ENCODE peak calls at places on chromosomes 11 and 22, in six cellular contexts. One of them, this sample, is unnamed.

GRCh38 chr22:17672417-17672991 is 33.9 kb downstream of the BCL2L13 start:
- DNase-seq in transverse colon: no peak
- DNase-seq in left lung: no peak
- DNase-seq in astrocyte of the spinal cord: no peak
- DNase-seq in ovary: no peak
- DNase-seq in astrocyte of the cerebellum: peak
- DNase-seq in this sample: no peak

GRCh38 chr11:43947003-43947500 is 4.6 kb downstream of the C11orf96 start:
- DNase-seq in ovary: peak
- DNase-seq in left lung: no peak
- DNase-seq in astrocyte of the spinal cord: no peak
- DNase-seq in transverse colon: no peak
- DNase-seq in astrocyte of the cerebellum: no peak
- DNase-seq in this sample: no peak

GRCh38 chr11:122556605-122557004 is 98.9 kb upstream of the UBASH3B start:
- DNase-seq in astrocyte of the cerebellum: no peak
- DNase-seq in astrocyte of the spinal cord: no peak
- DNase-seq in ovary: peak
- DNase-seq in left lung: peak
- DNase-seq in transverse colon: peak
- DNase-seq in this sample: peak

GRCh38 chr11:110728883-110729282 is 16.6 kb upstream of the ARHGAP20 start:
- DNase-seq in astrocyte of the cerebellum: no peak
- DNase-seq in left lung: no peak
- DNase-seq in ovary: no peak
- DNase-seq in astrocyte of the spinal cord: no peak
- DNase-seq in transverse colon: no peak
- DNase-seq in this sample: no peak

GRCh38 chr22:16925407-16925966 is 82.5 kb downstream of the GAB4 start:
- DNase-seq in transverse colon: no peak
- DNase-seq in astrocyte of the cerebellum: no peak
- DNase-seq in ovary: no peak
- DNase-seq in astrocyte of the spinal cord: no peak
- DNase-seq in left lung: no peak
- DNase-seq in this sample: no peak

GRCh38 chr22:49632199-49633009 is 195.3 kb downstream of the BRD1 start:
- DNase-seq in astrocyte of the spinal cord: peak
- DNase-seq in left lung: no peak
- DNase-seq in transverse colon: peak
- DNase-seq in astrocyte of the cerebellum: peak
- DNase-seq in ovary: peak
- DNase-seq in this sample: peak

GRCh38 chr22:48558606-48559402 is 1268.9 kb downstream of the BRD1 start:
- DNase-seq in astrocyte of the spinal cord: no peak
- DNase-seq in astrocyte of the cerebellum: no peak
- DNase-seq in transverse colon: no peak
- DNase-seq in left lung: no peak
- DNase-seq in ovary: no peak
- DNase-seq in this sample: no peak

GRCh38 chr11:127651175-127651887 is 650.8 kb upstream of the KIRREL3 start:
- DNase-seq in transverse colon: no peak
- DNase-seq in astrocyte of the cerebellum: peak
- DNase-seq in astrocyte of the spinal cord: peak
- DNase-seq in ovary: no peak
- DNase-seq in left lung: no peak
- DNase-seq in this sample: no peak

GRCh38 chr11:108432783-108433182 is 34.5 kb downstream of the C11orf65 start:
- DNase-seq in ovary: no peak
- DNase-seq in transverse colon: no peak
- DNase-seq in astrocyte of the cerebellum: peak
- DNase-seq in astrocyte of the spinal cord: peak
- DNase-seq in left lung: no peak
- DNase-seq in this sample: no peak

GRCh38 chr11:31026315-31026714 is 343.2 kb downstream of the DCDC1 start:
- DNase-seq in astrocyte of the spinal cord: no peak
- DNase-seq in left lung: no peak
- DNase-seq in ovary: no peak
- DNase-seq in astrocyte of the cerebellum: no peak
- DNase-seq in transverse colon: no peak
- DNase-seq in this sample: no peak

GRCh38 chr11:77104727-77105126 is 2.1 kb downstream of the OMP start:
- DNase-seq in astrocyte of the cerebellum: no peak
- DNase-seq in astrocyte of the spinal cord: peak
- DNase-seq in left lung: no peak
- DNase-seq in transverse colon: no peak
- DNase-seq in ovary: no peak
- DNase-seq in this sample: no peak

GRCh38 chr11:2731285-2732125 is 31.7 kb upstream of the KCNQ1OT1 start:
- DNase-seq in left lung: no peak
- DNase-seq in ovary: no peak
- DNase-seq in astrocyte of the spinal cord: no peak
- DNase-seq in astrocyte of the cerebellum: no peak
- DNase-seq in transverse colon: no peak
- DNase-seq in this sample: no peak

GRCh38 chr11:132772712-132773545 is 759.4 kb downstream of the OPCML start:
- DNase-seq in astrocyte of the cerebellum: no peak
- DNase-seq in transverse colon: no peak
- DNase-seq in astrocyte of the spinal cord: no peak
- DNase-seq in ovary: no peak
- DNase-seq in left lung: no peak
- DNase-seq in this sample: no peak

GRCh38 chr22:31826443-31826842 is 72.6 kb downstream of the DEPDC5 start:
- DNase-seq in astrocyte of the spinal cord: no peak
- DNase-seq in astrocyte of the cerebellum: no peak
- DNase-seq in ovary: no peak
- DNase-seq in transverse colon: no peak
- DNase-seq in left lung: no peak
- DNase-seq in this sample: no peak

GRCh38 chr11:61733120-61733978 is 19.1 kb upstream of the MYRF start:
- DNase-seq in ovary: peak
- DNase-seq in astrocyte of the cerebellum: peak
- DNase-seq in left lung: peak
- DNase-seq in astrocyte of the spinal cord: peak
- DNase-seq in transverse colon: peak
- DNase-seq in this sample: peak

GRCh38 chr11:9982796-9983579 is 311.0 kb downstream of the SBF2 start:
- DNase-seq in astrocyte of the cerebellum: peak
- DNase-seq in transverse colon: peak
- DNase-seq in left lung: no peak
- DNase-seq in ovary: no peak
- DNase-seq in astrocyte of the spinal cord: peak
- DNase-seq in this sample: no peak

GRCh38 chr11:61511383-61511782 is 2.8 kb downstream of the LRRC10B start:
- DNase-seq in astrocyte of the cerebellum: no peak
- DNase-seq in left lung: no peak
- DNase-seq in ovary: no peak
- DNase-seq in astrocyte of the spinal cord: no peak
- DNase-seq in transverse colon: no peak
- DNase-seq in this sample: no peak

GRCh38 chr11:64535811-64536210 is 55.2 kb upstream of the SLC22A12 start:
- DNase-seq in transverse colon: no peak
- DNase-seq in left lung: no peak
- DNase-seq in ovary: no peak
- DNase-seq in astrocyte of the cerebellum: no peak
- DNase-seq in astrocyte of the spinal cord: no peak
- DNase-seq in this sample: no peak

GRCh38 chr11:126485021-126485781 is 129.7 kb downstream of the ST3GAL4 start:
- DNase-seq in astrocyte of the cerebellum: no peak
- DNase-seq in ovary: no peak
- DNase-seq in left lung: no peak
- DNase-seq in astrocyte of the spinal cord: peak
- DNase-seq in transverse colon: no peak
- DNase-seq in this sample: no peak

GRCh38 chr11:26335903-26336302 is 4.0 kb downstream of the ANO3 start:
- DNase-seq in astrocyte of the cerebellum: no peak
- DNase-seq in left lung: no peak
- DNase-seq in transverse colon: no peak
- DNase-seq in astrocyte of the spinal cord: peak
- DNase-seq in ovary: no peak
- DNase-seq in this sample: no peak

GRCh38 chr11:10600570-10601248 is 32.2 kb upstream of the LYVE1 start:
- DNase-seq in ovary: no peak
- DNase-seq in astrocyte of the cerebellum: no peak
- DNase-seq in transverse colon: no peak
- DNase-seq in left lung: no peak
- DNase-seq in astrocyte of the spinal cord: no peak
- DNase-seq in this sample: no peak

DNA sequence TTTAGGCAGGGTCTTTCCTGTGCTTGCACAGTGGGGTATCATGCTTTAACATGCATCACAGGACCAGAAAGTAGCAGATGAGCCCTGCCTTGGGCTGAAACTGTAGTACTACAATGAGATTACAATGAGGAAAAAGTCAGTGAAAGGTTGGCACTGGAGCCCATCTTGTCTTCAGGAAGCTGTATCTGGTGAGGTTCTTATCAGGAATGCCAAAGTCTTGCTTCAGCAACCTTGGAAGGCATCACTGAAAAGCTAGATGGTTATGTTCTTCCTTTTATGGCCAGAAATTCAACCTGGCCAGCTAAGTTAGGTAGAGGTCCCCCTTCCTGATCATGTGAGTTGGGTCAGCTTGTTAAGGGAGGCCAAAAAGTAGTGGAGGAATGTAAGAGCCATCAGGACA is 254.0 kb upstream of the FAT3 start:
- DNase-seq in astrocyte of the spinal cord: no peak
- DNase-seq in left lung: no peak
- DNase-seq in astrocyte of the cerebellum: no peak
- DNase-seq in ovary: no peak
- DNase-seq in transverse colon: no peak
- DNase-seq in this sample: no peak
- TF ChIP-seq CTCF in astrocyte of the spinal cord: no peak
- TF ChIP-seq CTCF in left lung: no peak
- TF ChIP-seq CTCF in astrocyte of the cerebellum: no peak
- TF ChIP-seq CTCF in ovary: no peak
- TF ChIP-seq CTCF in transverse colon: no peak
- TF ChIP-seq CTCF in this sample: no peak

GRCh38 chr11:45211732-45212131 is 65.3 kb downstream of the PRDM11 start:
- DNase-seq in transverse colon: no peak
- DNase-seq in astrocyte of the cerebellum: no peak
- DNase-seq in ovary: no peak
- DNase-seq in astrocyte of the spinal cord: no peak
- DNase-seq in left lung: no peak
- DNase-seq in this sample: no peak

GRCh38 chr11:45209480-45209879 is 63.0 kb downstream of the PRDM11 start:
- DNase-seq in transverse colon: no peak
- DNase-seq in left lung: no peak
- DNase-seq in ovary: no peak
- DNase-seq in astrocyte of the spinal cord: no peak
- DNase-seq in astrocyte of the cerebellum: no peak
- DNase-seq in this sample: no peak

GRCh38 chr11:45209000-45209399 is 62.6 kb downstream of the PRDM11 start:
- DNase-seq in left lung: no peak
- DNase-seq in transverse colon: no peak
- DNase-seq in ovary: no peak
- DNase-seq in astrocyte of the cerebellum: no peak
- DNase-seq in astrocyte of the spinal cord: no peak
- DNase-seq in this sample: no peak

GRCh38 chr11:45210846-45211245 is 64.4 kb downstream of the PRDM11 start:
- DNase-seq in astrocyte of the spinal cord: no peak
- DNase-seq in ovary: no peak
- DNase-seq in left lung: no peak
- DNase-seq in transverse colon: no peak
- DNase-seq in astrocyte of the cerebellum: no peak
- DNase-seq in this sample: peak

DNA sequence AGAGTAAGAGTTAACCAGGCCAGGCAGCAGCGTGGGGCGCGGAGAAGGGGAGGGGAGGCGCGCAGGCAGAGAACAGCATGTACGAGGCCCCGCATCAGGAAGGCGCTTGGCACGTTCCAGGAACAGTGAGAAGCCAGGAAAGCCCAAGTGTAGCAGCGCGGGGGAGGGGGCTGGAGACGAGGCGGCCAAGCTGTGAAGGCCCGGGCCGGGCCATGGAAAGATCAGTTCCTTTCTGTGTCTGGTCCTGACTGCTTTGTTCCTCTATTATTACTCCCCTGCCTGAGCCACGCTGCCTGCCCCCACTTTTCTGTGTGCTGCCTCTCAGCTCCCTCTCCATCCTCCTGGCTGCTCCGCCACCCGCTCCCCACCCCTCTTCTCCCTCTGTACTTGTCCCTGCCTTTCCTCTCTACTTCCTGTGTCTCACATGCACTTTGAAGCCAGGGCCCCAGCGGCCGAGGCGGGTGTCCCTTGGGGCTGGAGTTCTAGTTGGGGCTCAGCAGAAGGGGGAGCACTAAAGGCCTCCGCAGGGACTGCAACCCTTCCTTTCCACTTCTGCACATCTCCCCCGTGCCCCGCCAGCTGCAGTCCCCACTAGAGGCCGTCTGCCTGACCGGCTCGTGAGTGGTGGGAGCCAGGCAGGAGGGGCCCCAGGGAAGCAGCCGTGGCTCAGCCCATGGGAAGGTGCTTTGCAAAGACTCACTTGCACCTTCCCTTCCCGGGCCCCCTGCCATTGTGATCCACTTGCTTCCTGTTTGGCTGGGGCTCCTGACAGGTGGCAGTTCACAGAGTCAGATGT is 63.7 kb downstream of the PRDM11 start:
- DNase-seq in transverse colon: peak
- DNase-seq in astrocyte of the spinal cord: peak
- DNase-seq in ovary: peak
- DNase-seq in left lung: peak
- DNase-seq in astrocyte of the cerebellum: peak
- DNase-seq in this sample: peak
- TF ChIP-seq CTCF in transverse colon: no peak
- TF ChIP-seq CTCF in astrocyte of the spinal cord: no peak
- TF ChIP-seq CTCF in ovary: peak
- TF ChIP-seq CTCF in left lung: no peak
- TF ChIP-seq CTCF in astrocyte of the cerebellum: no peak
- TF ChIP-seq CTCF in this sample: no peak

GRCh38 chr22:27801197-27801615 is 350 bp downstream of the MN1 start:
- DNase-seq in left lung: no peak
- DNase-seq in astrocyte of the cerebellum: no peak
- DNase-seq in transverse colon: peak
- DNase-seq in astrocyte of the spinal cord: peak
- DNase-seq in ovary: peak
- DNase-seq in this sample: no peak
- TF ChIP-seq CTCF in left lung: no peak
- TF ChIP-seq CTCF in astrocyte of the cerebellum: no peak
- TF ChIP-seq CTCF in transverse colon: no peak
- TF ChIP-seq CTCF in astrocyte of the spinal cord: peak
- TF ChIP-seq CTCF in ovary: no peak
- TF ChIP-seq CTCF in this sample: no peak

DNA sequence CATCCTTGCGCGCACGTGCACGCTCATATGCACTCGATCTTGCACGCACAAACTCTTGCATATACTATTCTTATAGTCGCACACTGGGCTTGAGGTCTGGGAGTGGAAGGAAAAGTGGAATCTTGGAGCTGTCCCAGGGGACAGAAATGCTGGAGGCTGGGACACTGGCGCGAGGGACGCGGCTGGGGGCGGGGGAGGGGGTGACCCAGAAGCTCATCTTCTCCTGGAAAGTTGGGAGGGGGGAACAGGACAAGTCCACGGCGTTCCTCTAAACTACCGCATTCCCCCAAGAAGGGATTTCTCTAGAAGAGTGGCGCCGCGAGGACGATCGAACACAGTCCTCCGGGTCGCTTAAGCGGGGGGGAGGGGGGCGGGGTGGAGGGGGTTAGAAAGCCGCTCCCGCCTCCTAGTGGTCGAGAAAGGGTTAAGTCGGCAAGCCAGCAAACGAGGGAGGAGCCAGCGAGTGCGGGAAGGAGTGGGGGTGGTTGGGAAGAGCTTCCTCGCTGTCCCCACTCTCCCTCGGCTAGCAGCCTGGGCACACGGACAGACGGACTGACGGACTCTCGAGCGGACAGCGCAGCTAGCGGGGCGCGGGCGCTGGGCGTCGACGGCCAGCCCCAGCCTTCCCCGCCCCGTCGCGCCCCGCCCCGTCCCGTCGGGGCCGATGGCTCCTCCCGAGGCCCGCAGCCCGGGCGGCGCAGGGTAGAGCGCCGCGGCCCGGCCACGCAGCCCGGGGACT is at the start of gene RTN4RL2:
- DNase-seq in transverse colon: no peak
- DNase-seq in astrocyte of the spinal cord: peak
- DNase-seq in left lung: peak
- DNase-seq in astrocyte of the cerebellum: no peak
- DNase-seq in ovary: no peak
- DNase-seq in this sample: peak
- TF ChIP-seq CTCF in transverse colon: peak
- TF ChIP-seq CTCF in astrocyte of the spinal cord: peak
- TF ChIP-seq CTCF in left lung: peak
- TF ChIP-seq CTCF in astrocyte of the cerebellum: no peak
- TF ChIP-seq CTCF in ovary: no peak
- TF ChIP-seq CTCF in this sample: no peak